ENCODE peak calls at places on chromosome 3, in eight cellular contexts. A is GM13977, Y is AG04449, B is ovary, F is RWPE1, S is Caco-2, K is esophagus muscularis mucosa, Z is fibroblast of lung. H is an unnamed sample.

GRCh38 chr3:8972614-8973013 is 9.3 kb upstream of the RAD18 start:
- DNase-seq in A (no peak), Y (no peak), B (no peak), F (peak; percentile 54), S (no peak), K (peak; percentile 82), Z (peak; percentile 52), H (no peak)

GRCh38 chr3:136262559-136262958 is 12.4 kb downstream of the PCCB start:
- DNase-seq in A (no peak), Y (no peak), B (no peak), F (no peak), S (no peak), K (no peak), Z (no peak), H (no peak)

GRCh38 chr3:16366-16765 is 180.2 kb upstream of the CHL1 start:
- DNase-seq in A (no peak), Y (no peak), B (no peak), F (no peak), S (no peak), K (no peak), Z (no peak), H (no peak)

GRCh38 chr3:194750409-194750808 is 64.7 kb downstream of the FAM43A start:
- DNase-seq in A (no peak), Y (no peak), B (no peak), F (no peak), S (no peak), K (no peak), Z (no peak), H (no peak)

GRCh38 chr3:106056919-106057318 is 188.1 kb upstream of the CBLB start:
- DNase-seq in A (no peak), Y (no peak), B (no peak), F (no peak), S (no peak), K (no peak), Z (no peak), H (no peak)

GRCh38 chr3:140344601-140345000 is 333.3 kb upstream of the TRIM42 start:
- DNase-seq in A (no peak), Y (no peak), B (no peak), F (no peak), S (no peak), K (no peak), Z (no peak), H (no peak)

GRCh38 chr3:38124324-38125122 is 12.4 kb downstream of the ACAA1 start:
- DNase-seq in A (no peak), Y (no peak), B (no peak), F (no peak), S (peak; percentile 53), K (no peak), Z (no peak), H (no peak)

GRCh38 chr3:137103739-137104138 is 146.0 kb downstream of the IL20RB start:
- DNase-seq in A (no peak), Y (no peak), B (no peak), F (no peak), S (no peak), K (no peak), Z (no peak), H (no peak)

GRCh38 chr3:72919520-72919919 is 31.7 kb downstream of the GXYLT2 start:
- DNase-seq in A (no peak), Y (no peak), B (no peak), F (no peak), S (no peak), K (no peak), Z (no peak), H (no peak)

GRCh38 chr3:72924055-72924454 is 36.2 kb downstream of the GXYLT2 start:
- DNase-seq in A (no peak), Y (no peak), B (no peak), F (no peak), S (no peak), K (no peak), Z (no peak), H (no peak)
- TF ChIP-seq CTCF in A (no peak), Y (no peak), B (no peak), F (no peak), S (no peak), K (no peak), Z (no peak), H (no peak)

GRCh38 chr3:34387831-34388564 is 589.6 kb downstream of the PDCD6IP start:
- DNase-seq in A (no peak), Y (no peak), B (no peak), F (no peak), S (no peak), K (no peak), Z (no peak), H (no peak)
- TF ChIP-seq CTCF in A (no peak), Y (no peak), B (no peak), F (no peak), S (no peak), K (peak; percentile 20), Z (no peak), H (no peak)

GRCh38 chr3:81394656-81395055 is 366.8 kb downstream of the GBE1 start:
- DNase-seq in A (no peak), Y (no peak), B (no peak), F (no peak), S (no peak), K (no peak), Z (no peak), H (no peak)

GRCh38 chr3:81393251-81393650 is 368.2 kb downstream of the GBE1 start:
- DNase-seq in A (no peak), Y (no peak), B (no peak), F (no peak), S (no peak), K (no peak), Z (no peak), H (no peak)

GRCh38 chr3:81395739-81396138 is 365.7 kb downstream of the GBE1 start:
- DNase-seq in A (no peak), Y (no peak), B (no peak), F (no peak), S (no peak), K (no peak), Z (no peak), H (peak; percentile 77)
- TF ChIP-seq CTCF in A (no peak), Y (no peak), B (no peak), F (no peak), S (no peak), K (no peak), Z (no peak), H (peak; percentile 65)

GRCh38 chr3:53921296-53921695 is 29.6 kb upstream of the SELENOK start:
- DNase-seq in A (peak; percentile 34), Y (no peak), B (no peak), F (no peak), S (no peak), K (no peak), Z (peak; percentile 7), H (no peak)
- TF ChIP-seq CTCF in A (peak; percentile 53), Y (peak; percentile 42), B (no peak), F (peak; percentile 12), S (peak; percentile 20), K (no peak), Z (peak; percentile 52), H (no peak)

DNA sequence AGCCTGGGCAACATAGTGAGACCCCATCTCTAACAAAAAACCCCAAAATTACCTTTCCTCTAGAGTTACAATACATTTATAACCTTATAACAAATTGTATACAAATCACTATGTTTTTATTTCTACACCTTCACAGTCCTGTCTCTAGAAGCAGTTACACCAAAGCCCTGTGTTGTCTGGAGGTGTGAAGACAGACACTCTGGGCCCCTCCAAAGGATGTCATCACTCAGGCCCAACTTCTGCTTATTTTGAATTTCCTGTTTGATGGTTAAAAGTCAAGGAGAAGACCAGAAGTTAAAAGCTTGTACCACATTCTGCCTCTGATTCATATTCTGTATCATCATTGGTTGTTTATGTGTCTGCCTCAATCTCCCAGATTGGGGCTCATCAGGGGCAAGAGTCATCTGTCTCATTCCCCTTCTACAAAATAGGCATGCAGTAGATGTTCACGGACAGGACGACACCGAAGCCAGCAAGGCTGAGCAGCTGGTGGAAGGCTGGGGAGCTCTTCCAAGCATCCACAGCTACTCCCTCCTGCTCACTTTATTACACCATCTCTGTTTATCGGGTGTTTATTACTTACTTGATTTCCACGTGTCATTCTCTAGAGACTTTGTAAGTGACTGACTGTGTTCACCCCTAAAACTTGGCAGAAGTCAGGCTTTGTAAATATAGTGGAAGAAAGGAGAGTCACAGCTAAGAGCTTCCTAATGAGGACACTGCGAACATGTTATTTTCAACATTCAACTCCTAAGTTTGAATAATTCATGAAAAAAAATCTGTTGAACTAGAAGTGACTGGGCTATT is 136.8 kb upstream of the ANKRD28 start:
- DNase-seq in A (no peak), Y (no peak), B (no peak), F (no peak), S (no peak), K (no peak), Z (no peak), H (no peak)
- TF ChIP-seq CTCF in A (no peak), Y (no peak), B (no peak), F (no peak), S (no peak), K (no peak), Z (no peak), H (no peak)